ENCODE peak calls at places on chromosomes 11 and 22, in seven cellular contexts. M, P, L, W, T, G and U are unnamed samples.

GRCh38 chr11:102462610-102463009 is 10.0 kb upstream of the TMEM123 start:
- DNase-seq in M (no peak), W (no peak), P (no peak), G (no peak), T (no peak), L (no peak), U (no peak)

GRCh38 chr11:60914620-60915249 is 777 bp downstream of the TMEM109 start:
- DNase-seq in T (no peak), P (no peak), L (no peak), M (no peak), G (peak), W (no peak), U (no peak)

GRCh38 chr11:9001736-9002135 is 2.1 kb downstream of the NRIP3 start:
- DNase-seq in W (no peak), M (no peak), G (no peak), L (peak), P (no peak), T (no peak), U (no peak)

GRCh38 chr22:19577422-19577966 is 53.3 kb upstream of the CLDN5 start:
- DNase-seq in G (no peak), T (no peak), L (no peak), M (no peak), P (no peak), W (no peak), U (no peak)

GRCh38 chr11:62236187-62236586 is 5.9 kb upstream of the SCGB1D2 start:
- DNase-seq in L (no peak), T (no peak), G (no peak), P (no peak), M (no peak), W (no peak), U (no peak)

GRCh38 chr22:37454857-37455686 is 27.8 kb upstream of the ELFN2 start:
- DNase-seq in T (peak), G (no peak), L (no peak), P (no peak), M (peak), W (no peak), U (no peak)

GRCh38 chr11:89205378-89205777 is 27.7 kb downstream of the TYR start:
- DNase-seq in M (no peak), T (no peak), P (no peak), W (no peak), L (no peak), G (no peak), U (no peak)

GRCh38 chr22:42283288-42284229 is 13.1 kb upstream of the TCF20 start:
- DNase-seq in T (no peak), W (no peak), M (no peak), G (peak), P (no peak), L (peak), U (peak)

GRCh38 chr22:45009881-45010531 is at the start of gene PHF21B:
- DNase-seq in M (peak), T (peak), P (peak), W (no peak), L (peak), G (peak), U (peak)

GRCh38 chr22:23256986-23257888 is 76.9 kb downstream of the BCR start:
- DNase-seq in L (no peak), P (peak), M (no peak), G (no peak), W (peak), T (no peak), U (no peak)

GRCh38 chr22:46462726-46463371 is 74.6 kb downstream of the CELSR1 start:
- DNase-seq in P (no peak), M (peak), W (no peak), T (peak), L (no peak), G (no peak), U (no peak)

GRCh38 chr22:46481386-46481785 is 56.0 kb downstream of the CELSR1 start:
- DNase-seq in L (no peak), W (no peak), M (no peak), T (peak), P (no peak), G (no peak), U (no peak)

GRCh38 chr11:44524751-44525171 is 40.7 kb upstream of the CD82 start:
- DNase-seq in W (no peak), T (no peak), M (no peak), L (no peak), G (no peak), P (no peak), U (no peak)

GRCh38 chr11:36540998-36541397 is 26.8 kb upstream of the RAG1 start:
- DNase-seq in M (peak), W (no peak), G (peak), P (no peak), L (peak), T (peak), U (no peak)